ENCODE peak calls at places on chromosomes 5 and 9, in ten cellular contexts. O is fibroblast of lung, G is K562, L is HCT116, U is GM23248, V is PC-9, M is kidney, Q is small intestine, C is NT2/D1, I is thyroid gland. H is an unnamed sample.

GRCh38 chr5:94168151-94168550 is 426.8 kb upstream of the POU5F2 start:
- DNase-seq in O (no peak), G (no peak), L (no peak), U (no peak), V (no peak), M (no peak), Q (no peak), C (no peak), I (no peak), H (no peak)

GRCh38 chr5:181205402-181205734 is 372 bp upstream of the TRIM7 start:
- DNase-seq in O (no peak), G (no peak), L (no peak), U (no peak), V (no peak), M (no peak), Q (no peak), C (no peak), I (no peak), H (peak; percentile 31)

GRCh38 chr9:88657893-88658292 is 122.9 kb downstream of the NXNL2 start:
- DNase-seq in O (peak; percentile 31), G (no peak), L (no peak), U (peak; percentile 32), V (no peak), M (no peak), Q (no peak), C (no peak), I (no peak), H (no peak)

GRCh38 chr5:10323588-10324488 is 16.1 kb upstream of the CMBL start:
- DNase-seq in O (peak; percentile 41), G (peak; percentile 40), L (no peak), U (peak; percentile 70), V (no peak), M (no peak), Q (no peak), C (no peak), I (peak; percentile 40), H (no peak)

GRCh38 chr9:82202808-82203207 is 214.2 kb downstream of the SPATA31D1 start:
- DNase-seq in O (peak; percentile 78), G (no peak), L (no peak), U (peak; percentile 86), V (peak; percentile 57), M (no peak), Q (no peak), C (no peak), I (no peak), H (no peak)

GRCh38 chr5:88680253-88681132 is 202.5 kb downstream of the MEF2C start:
- DNase-seq in O (peak; percentile 74), G (peak; percentile 87), L (peak; percentile 24), U (peak; percentile 74), V (no peak), M (peak; percentile 85), Q (peak; percentile 50), C (no peak), I (peak; percentile 66), H (peak; percentile 76)

GRCh38 chr9:106953166-106953565 is 90.2 kb downstream of the ZNF462 start:
- DNase-seq in O (peak; percentile 88), G (no peak), L (no peak), U (peak; percentile 55), V (peak; percentile 59), M (no peak), Q (no peak), C (no peak), I (no peak), H (no peak)

GRCh38 chr5:88879724-88880123 is 3.3 kb downstream of the MEF2C start:
- DNase-seq in O (no peak), G (no peak), L (no peak), U (no peak), V (no peak), M (no peak), Q (no peak), C (no peak), I (no peak), H (no peak)

DNA sequence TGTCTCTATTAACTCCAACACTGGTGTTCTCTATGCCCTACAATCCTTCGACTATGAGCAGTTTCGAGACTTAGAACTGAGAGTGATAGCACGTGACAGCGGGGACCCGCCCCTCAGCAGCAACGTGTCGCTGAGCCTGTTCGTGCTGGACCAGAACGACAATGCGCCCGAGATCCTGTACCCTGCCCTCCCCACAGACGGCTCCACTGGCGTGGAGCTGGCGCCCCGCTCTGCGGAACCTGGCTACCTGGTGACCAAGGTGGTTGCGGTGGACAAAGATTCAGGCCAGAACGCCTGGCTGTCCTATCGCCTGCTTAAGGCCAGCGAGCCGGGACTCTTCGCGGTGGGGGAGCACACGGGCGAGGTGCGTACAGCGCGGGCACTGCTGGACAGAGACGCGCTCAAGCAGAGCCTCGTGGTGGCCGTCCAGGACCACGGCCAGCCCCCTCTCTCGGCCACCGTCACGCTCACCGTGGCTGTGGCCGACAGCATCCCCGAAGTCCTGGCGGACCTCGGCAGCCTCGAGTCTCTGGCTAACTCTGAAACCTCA is 2.0 kb downstream of the PCDHGA11 start:
- DNase-seq in O (no peak), G (no peak), L (no peak), U (no peak), V (no peak), M (no peak), Q (no peak), C (no peak), I (no peak), H (no peak)
- H3K9me3 ChIP-seq in O (peaks cover 17% of the 10 kb centered on the region), G (peaks cover 1% of the 10 kb centered on the region), L (peaks cover 22% of the 10 kb centered on the region), U (no peaks in the 10 kb centered on the region), V (no peaks in the 10 kb centered on the region), M (peaks cover 92% of the 10 kb centered on the region), Q (peaks cover 22% of the 10 kb centered on the region), C (peaks cover 57% of the 10 kb centered on the region), I (no peaks in the 10 kb centered on the region), H (no peaks in the 10 kb centered on the region)

GRCh38 chr5:134048864-134049263 is 44.1 kb upstream of the VDAC1 start:
- DNase-seq in O (no peak), G (no peak), L (no peak), U (no peak), V (no peak), M (no peak), Q (no peak), C (no peak), I (no peak), H (no peak)

GRCh38 chr5:134055015-134055414 is 50.2 kb upstream of the VDAC1 start:
- DNase-seq in O (no peak), G (no peak), L (no peak), U (no peak), V (no peak), M (no peak), Q (no peak), C (no peak), I (no peak), H (no peak)

GRCh38 chr5:134051305-134051704 is 46.5 kb upstream of the VDAC1 start:
- DNase-seq in O (no peak), G (no peak), L (no peak), U (peak; percentile 64), V (peak; percentile 81), M (no peak), Q (no peak), C (no peak), I (no peak), H (no peak)

GRCh38 chr5:134053840-134054338 is 49.1 kb upstream of the VDAC1 start:
- DNase-seq in O (peak; percentile 78), G (no peak), L (peak; percentile 21), U (peak; percentile 75), V (peak; percentile 84), M (peak; percentile 81), Q (peak; percentile 69), C (no peak), I (no peak), H (peak; percentile 89)

DNA sequence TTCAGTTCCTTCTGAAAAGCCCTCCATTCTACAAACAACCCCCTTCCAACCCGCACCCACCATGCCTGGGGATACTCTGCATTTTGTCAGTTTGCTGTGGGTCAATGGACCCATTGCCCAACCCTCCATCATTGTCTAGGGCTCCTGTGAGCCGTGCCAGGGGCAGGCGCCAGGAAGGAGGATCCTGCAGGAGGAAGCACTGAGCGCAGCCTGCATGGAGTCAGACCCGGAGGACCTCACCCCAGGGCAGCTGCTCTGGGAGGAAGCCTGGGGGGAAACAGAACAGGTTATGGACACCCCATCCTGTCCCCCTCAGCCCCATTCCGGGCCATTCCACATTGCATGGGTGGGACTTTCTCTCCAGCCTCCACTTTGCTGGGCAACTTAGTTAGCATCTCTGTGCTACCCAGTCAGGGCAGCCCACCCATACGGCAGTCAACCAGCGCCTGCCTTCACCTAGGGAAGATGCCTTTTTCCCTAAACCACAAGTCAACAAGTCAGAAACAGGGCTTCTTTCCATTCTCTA is 48.6 kb upstream of the VDAC1 start:
- DNase-seq in O (no peak), G (no peak), L (no peak), U (no peak), V (no peak), M (no peak), Q (no peak), C (no peak), I (no peak), H (no peak)
- H3K4me3 ChIP-seq in O (no peak overlapping the region), G (no peak overlapping the region), L (no peak overlapping the region), U (no peak overlapping the region), V (no peak overlapping the region), M (no peak overlapping the region), Q (no peak overlapping the region), C (no peak overlapping the region), I (no peak overlapping the region), H (no peak overlapping the region)

GRCh38 chr9:92236465-92236864 is 57.0 kb downstream of the IARS1 start:
- DNase-seq in O (no peak), G (no peak), L (no peak), U (no peak), V (no peak), M (no peak), Q (no peak), C (no peak), I (no peak), H (no peak)

GRCh38 chr9:92232190-92232589 is 61.3 kb downstream of the IARS1 start:
- DNase-seq in O (no peak), G (no peak), L (no peak), U (no peak), V (no peak), M (no peak), Q (no peak), C (no peak), I (no peak), H (no peak)

GRCh38 chr9:92228628-92229027 is 64.9 kb downstream of the IARS1 start:
- DNase-seq in O (no peak), G (no peak), L (no peak), U (no peak), V (no peak), M (no peak), Q (no peak), C (no peak), I (no peak), H (no peak)

GRCh38 chr9:92236915-92237314 is 56.6 kb downstream of the IARS1 start:
- DNase-seq in O (no peak), G (no peak), L (no peak), U (no peak), V (no peak), M (no peak), Q (no peak), C (no peak), I (no peak), H (no peak)

DNA sequence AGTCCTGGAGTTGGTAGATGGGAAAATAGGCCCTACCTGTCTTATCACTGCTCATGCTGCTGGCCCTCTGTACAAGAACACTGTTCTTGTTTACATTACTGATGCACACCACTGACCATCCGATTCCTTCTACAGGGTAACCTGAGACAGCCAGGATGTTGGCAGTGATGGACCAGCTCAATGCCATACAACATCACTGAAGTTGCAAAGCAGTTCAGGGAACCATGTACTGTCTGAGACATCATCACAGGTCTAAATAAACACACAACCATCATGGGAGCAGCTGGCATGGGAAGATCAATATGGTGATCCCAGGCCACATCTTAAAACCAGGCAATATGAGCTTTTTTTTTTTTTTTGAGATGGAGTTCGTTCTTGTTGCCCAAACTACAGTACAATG is 59.0 kb downstream of the IARS1 start:
- DNase-seq in O (no peak), G (no peak), L (no peak), U (no peak), V (no peak), M (no peak), Q (no peak), C (no peak), I (peak; percentile 8), H (no peak)
- H3K36me3 ChIP-seq in O (peaks cover 15% of the 10 kb centered on the region), G (peaks cover 95% of the 10 kb centered on the region), L (peaks cover 29% of the 10 kb centered on the region), U (peaks cover 93% of the 10 kb centered on the region), V (peaks cover 44% of the 10 kb centered on the region), M (peaks cover 9% of the 10 kb centered on the region), Q (peaks cover 4% of the 10 kb centered on the region), C (peaks cover 80% of the 10 kb centered on the region), I (peaks cover 2% of the 10 kb centered on the region), H (peaks cover 84% of the 10 kb centered on the region)

DNA sequence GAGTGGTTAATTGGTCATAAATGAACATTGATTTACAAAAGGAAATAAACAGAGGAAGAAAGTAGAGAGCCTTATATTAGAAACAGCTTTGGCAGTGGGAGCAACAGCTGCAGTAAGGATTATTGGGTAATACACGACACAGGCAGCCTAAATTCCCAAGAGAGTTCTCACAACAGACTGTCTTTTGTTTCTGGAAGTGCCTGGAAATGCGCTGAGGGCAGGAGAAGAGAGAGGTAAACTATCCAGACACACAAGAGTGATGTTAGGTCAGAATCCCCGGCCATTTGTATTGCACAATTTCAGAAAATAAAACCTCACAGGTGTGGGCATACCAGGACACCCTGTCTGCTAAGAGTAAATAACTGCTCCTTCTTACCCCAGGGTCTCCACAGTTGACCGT is 450.4 kb upstream of the CTNND2 start:
- DNase-seq in O (no peak), G (no peak), L (no peak), U (no peak), V (no peak), M (no peak), Q (no peak), C (no peak), I (no peak), H (no peak)
- H3K9me3 ChIP-seq in O (no peaks in the 10 kb centered on the region), G (no peaks in the 10 kb centered on the region), L (peaks cover 21% of the 10 kb centered on the region), U (no peaks in the 10 kb centered on the region), V (no peaks in the 10 kb centered on the region), M (no peaks in the 10 kb centered on the region), Q (no peaks in the 10 kb centered on the region), C (no peaks in the 10 kb centered on the region), I (no peaks in the 10 kb centered on the region), H (peaks cover 3% of the 10 kb centered on the region)